ENCODE peak calls at places on chromosome 21, in six cellular contexts. X, T, I, R, O and Z are unnamed samples.

GRCh38 chr21:38917045-38917774 is 111.5 kb downstream of the ETS2 start:
- DNase-seq in O (no peak), I (peak; percentile 14), R (peak; percentile 58), T (no peak), X (no peak), Z (peak; percentile 47)

GRCh38 chr21:21007606-21008005 is 9.4 kb downstream of the NCAM2 start:
- DNase-seq in T (no peak), I (no peak), R (no peak), O (no peak), X (no peak), Z (no peak)

GRCh38 chr21:38646213-38646837 is 148.0 kb upstream of the ERG start:
- DNase-seq in R (no peak), I (no peak), T (no peak), X (no peak), O (no peak), Z (no peak)

GRCh38 chr21:38902608-38903445 is 97.1 kb downstream of the ETS2 start:
- DNase-seq in O (no peak), X (no peak), T (no peak), R (no peak), I (no peak), Z (no peak)

GRCh38 chr21:15051652-15052554 is 12.9 kb downstream of the NRIP1 start:
- DNase-seq in I (no peak), O (no peak), T (no peak), R (no peak), X (no peak), Z (no peak)

GRCh38 chr21:38925923-38926322 is 120.2 kb downstream of the ETS2 start:
- DNase-seq in X (no peak), T (peak; percentile 72), O (peak; percentile 93), R (peak; percentile 45), I (peak; percentile 80), Z (no peak)

GRCh38 chr21:21688877-21689276 is 690.7 kb downstream of the NCAM2 start:
- DNase-seq in R (no peak), T (no peak), O (no peak), X (no peak), I (no peak), Z (no peak)

GRCh38 chr21:43808367-43808766 is 19.0 kb downstream of the RRP1 start:
- DNase-seq in R (no peak), T (no peak), X (no peak), O (no peak), I (no peak), Z (no peak)

GRCh38 chr21:38577887-38578286 is 79.6 kb upstream of the ERG start:
- DNase-seq in O (no peak), T (no peak), I (no peak), R (no peak), X (no peak), Z (no peak)

GRCh38 chr21:35427320-35428040 is 378.4 kb upstream of the RUNX1 start:
- DNase-seq in O (no peak), I (peak; percentile 20), X (no peak), R (no peak), T (peak; percentile 33), Z (no peak)

GRCh38 chr21:26405071-26405470 is 168.0 kb downstream of the CYYR1 start:
- DNase-seq in O (no peak), X (no peak), I (no peak), T (no peak), R (no peak), Z (no peak)

GRCh38 chr21:26717146-26717739 is 128.0 kb downstream of the ADAMTS1 start:
- DNase-seq in O (no peak), X (no peak), I (no peak), R (no peak), T (no peak), Z (no peak)

GRCh38 chr21:31098576-31099005 is 60.3 kb upstream of the KRTAP19-8 start:
- DNase-seq in X (no peak), R (peak; percentile 72), T (peak; percentile 51), O (peak; percentile 92), I (peak; percentile 36), Z (no peak)

GRCh38 chr21:38263493-38263892 is 6.7 kb downstream of the KCNJ15 start:
- DNase-seq in X (no peak), I (no peak), R (no peak), O (no peak), T (no peak), Z (no peak)

GRCh38 chr21:39537571-39537970 is 75.2 kb upstream of the B3GALT5 start:
- DNase-seq in O (no peak), T (no peak), R (no peak), I (no peak), X (no peak), Z (no peak)

GRCh38 chr21:40788635-40789034 is 58.3 kb downstream of the DSCAM start:
- DNase-seq in I (no peak), O (no peak), T (no peak), R (no peak), X (no peak), Z (no peak)

GRCh38 chr21:43916691-43917514 is 51.9 kb downstream of the AGPAT3 start:
- DNase-seq in X (peak; percentile 71), T (no peak), O (no peak), R (no peak), I (no peak), Z (no peak)

GRCh38 chr21:35075546-35075945 is 26.4 kb upstream of the RUNX1 start:
- DNase-seq in X (no peak), R (no peak), T (peak; percentile 21), O (no peak), I (no peak), Z (no peak)

GRCh38 chr21:19607983-19608668 is 1204.5 kb upstream of the TMPRSS15 start:
- DNase-seq in X (no peak), O (no peak), T (no peak), I (no peak), R (no peak), Z (no peak)

GRCh38 chr21:33947451-33948095 is 32.0 kb upstream of the ATP5PO start:
- DNase-seq in I (peak; percentile 75), O (peak; percentile 94), T (peak; percentile 93), X (peak; percentile 83), R (peak; percentile 79), Z (peak; percentile 96)
- TF ChIP-seq POLR2A in I (no peak), O (no peak), T (no peak), X (no peak), R (no peak), Z (no peak)

GRCh38 chr21:29719561-29719960 is 220.2 kb downstream of the GRIK1 start:
- DNase-seq in R (no peak), T (no peak), O (no peak), X (no peak), I (no peak), Z (no peak)
- TF ChIP-seq CTCF in R (no peak), T (no peak), O (no peak), X (no peak), I (no peak), Z (no peak)

GRCh38 chr21:36796070-36796469 is 97.2 kb downstream of the SIM2 start:
- DNase-seq in R (no peak), I (no peak), X (no peak), T (no peak), O (no peak), Z (no peak)

GRCh38 chr21:36791150-36791549 is 92.2 kb downstream of the SIM2 start:
- DNase-seq in R (no peak), T (no peak), O (no peak), I (no peak), X (no peak), Z (no peak)

GRCh38 chr21:36791695-36792451 is 93.0 kb downstream of the SIM2 start:
- DNase-seq in X (no peak), R (no peak), T (no peak), O (no peak), I (no peak), Z (no peak)

GRCh38 chr21:36790616-36791015 is 91.7 kb downstream of the SIM2 start:
- DNase-seq in O (no peak), I (no peak), T (no peak), X (no peak), R (no peak), Z (no peak)

DNA sequence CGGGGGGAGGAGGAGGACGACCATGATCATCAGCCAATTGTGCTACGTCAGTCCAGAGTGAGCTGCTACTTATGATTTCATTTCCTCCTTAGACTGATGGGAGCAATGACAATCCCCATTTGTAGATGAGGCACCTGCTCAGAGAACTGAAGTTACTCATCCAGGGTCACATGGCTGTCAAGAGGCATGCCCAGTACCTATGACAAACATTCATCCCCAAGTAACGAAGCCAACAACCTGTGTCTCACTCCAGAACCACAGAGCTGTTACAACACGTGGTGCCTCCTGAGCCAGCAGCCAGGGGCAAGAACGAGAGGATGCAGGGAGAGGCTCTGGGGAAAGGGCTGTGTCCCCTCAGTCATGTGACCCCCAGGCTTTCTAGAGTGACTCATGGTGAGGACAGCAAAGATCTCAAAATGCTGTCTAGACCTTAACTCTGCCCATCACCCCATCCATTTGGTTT is 93.6 kb downstream of the SIM2 start:
- DNase-seq in T (no peak), R (no peak), I (no peak), O (no peak), X (no peak), Z (no peak)
- H3K4me3 ChIP-seq in T (no peak overlapping the region), R (no peak overlapping the region), I (no peak overlapping the region), O (no peak overlapping the region), X (no peak overlapping the region), Z (no peak overlapping the region)

GRCh38 chr21:32613436-32614043 is 1.4 kb upstream of the CFAP298 start:
- DNase-seq in X (no peak), R (no peak), T (no peak), O (peak; percentile 53), I (no peak), Z (no peak)

GRCh38 chr21:32611471-32611997 is 643 bp downstream of the CFAP298 start:
- DNase-seq in I (no peak), R (peak; percentile 33), T (no peak), O (peak; percentile 50), X (no peak), Z (no peak)

GRCh38 chr21:32612999-32613337 is 791 bp upstream of the CFAP298 start:
- DNase-seq in T (no peak), X (no peak), O (no peak), R (no peak), I (no peak), Z (no peak)

GRCh38 chr21:32612075-32612998 is at the start of gene CFAP298:
- DNase-seq in X (peak; percentile 67), R (peak; percentile 83), I (peak; percentile 85), T (peak; percentile 86), O (peak; percentile 97), Z (no peak)
- TF ChIP-seq POLR2A in X (peak; percentile 57), R (no peak), I (no peak), T (no peak), O (no peak), Z (no peak)

DNA sequence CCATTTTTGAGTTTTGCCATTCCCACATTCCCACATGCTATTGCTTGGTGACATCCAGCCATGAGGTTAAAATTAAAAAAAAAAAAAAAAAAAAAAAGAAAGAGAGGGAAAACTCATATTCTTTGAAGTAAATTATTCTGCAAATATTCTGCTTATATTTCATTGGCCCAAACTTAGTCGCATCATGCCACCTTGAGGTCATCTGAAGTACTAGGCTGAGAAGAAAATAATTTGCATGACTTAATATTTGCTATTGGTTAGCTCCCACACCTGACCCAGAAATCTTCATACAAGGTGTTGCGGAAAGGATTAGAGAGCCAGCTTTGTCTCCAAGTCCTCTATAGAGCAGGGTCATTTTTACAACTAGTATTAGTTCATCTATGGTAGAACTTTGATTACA is 2206.0 kb downstream of the MRPL39 start:
- DNase-seq in I (no peak), X (no peak), O (no peak), R (no peak), T (no peak), Z (no peak)
- TF ChIP-seq CTCF in I (no peak), X (no peak), O (no peak), R (no peak), T (no peak), Z (no peak)